ENCODE peak calls at places on chromosomes 6 and 20, in six cellular contexts. C is PC-9, G is A549, S is neuronal stem cell, Z is hepatocyte, A is fibroblast of lung. M is an unnamed sample.

GRCh38 chr6:150592377-150592995 is 7.2 kb upstream of the PLEKHG1 start:
- DNase-seq in C (no peak), Z (peak; percentile 32), S (no peak), A (no peak), G (no peak), M (no peak)

GRCh38 chr6:76518443-76518842 is 446.0 kb upstream of the IMPG1 start:
- DNase-seq in A (no peak), S (no peak), C (no peak), G (no peak), Z (no peak), M (no peak)

GRCh38 chr6:113488812-113489685 is 368.1 kb upstream of the MARCKS start:
- DNase-seq in C (no peak), S (no peak), Z (no peak), A (no peak), G (no peak), M (no peak)

GRCh38 chr6:158808918-158809678 is 10.1 kb downstream of the EZR start:
- DNase-seq in G (no peak), Z (no peak), A (peak; percentile 71), S (no peak), C (no peak), M (no peak)

GRCh38 chr6:73732845-73733675 is 37.1 kb downstream of the CD109 start:
- DNase-seq in Z (peak; percentile 77), C (peak; percentile 65), A (peak; percentile 82), S (peak; percentile 75), G (peak; percentile 25), M (peak; percentile 68)

GRCh38 chr6:148874698-148875293 is 128.0 kb downstream of the UST start:
- DNase-seq in G (no peak), A (no peak), C (no peak), Z (no peak), S (peak; percentile 32), M (peak; percentile 31)

GRCh38 chr6:68026483-68026882 is 608.6 kb upstream of the ADGRB3 start:
- DNase-seq in S (no peak), Z (no peak), C (no peak), A (no peak), G (no peak), M (no peak)

GRCh38 chr6:68497927-68498326 is 137.2 kb upstream of the ADGRB3 start:
- DNase-seq in A (peak; percentile 70), C (no peak), S (no peak), G (no peak), Z (no peak), M (no peak)

GRCh38 chr20:19784511-19785172 is 26.6 kb downstream of the RIN2 start:
- DNase-seq in G (peak; percentile 68), C (peak; percentile 92), Z (peak; percentile 90), S (peak; percentile 66), A (peak; percentile 89), M (peak; percentile 76)

GRCh38 chr20:58102744-58103516 is 125.5 kb downstream of the ANKRD60 start:
- DNase-seq in Z (no peak), A (no peak), G (no peak), S (no peak), C (peak; percentile 64), M (no peak)

GRCh38 chr6:137188855-137189254 is 15.4 kb upstream of the IL22RA2 start:
- DNase-seq in G (no peak), S (peak; percentile 27), Z (no peak), C (no peak), A (peak; percentile 16), M (no peak)

GRCh38 chr20:17648782-17649730 is 33.0 kb downstream of the RRBP1 start:
- DNase-seq in Z (no peak), A (no peak), G (peak; percentile 62), C (peak; percentile 12), S (no peak), M (no peak)

GRCh38 chr20:41192575-41192974 is 55.2 kb downstream of the PLCG1 start:
- DNase-seq in Z (no peak), A (no peak), C (no peak), G (no peak), S (no peak), M (no peak)

GRCh38 chr6:39169448-39170344 is 54.7 kb upstream of the SAYSD1 start:
- DNase-seq in S (no peak), G (no peak), C (peak; percentile 95), Z (no peak), A (no peak), M (no peak)

GRCh38 chr6:3489032-3489757 is 32.3 kb upstream of the SLC22A23 start:
- DNase-seq in A (no peak), C (no peak), Z (no peak), S (no peak), G (no peak), M (no peak)

GRCh38 chr6:1129141-1129540 is 182.8 kb upstream of the FOXQ1 start:
- DNase-seq in A (peak; percentile 65), G (no peak), Z (no peak), S (no peak), C (no peak), M (peak; percentile 44)

GRCh38 chr6:107231243-107231642 is 115.9 kb upstream of the BEND3 start:
- DNase-seq in S (no peak), G (no peak), C (no peak), Z (no peak), A (no peak), M (no peak)

GRCh38 chr20:54340667-54341081 is 132.8 kb downstream of the PFDN4 start:
- DNase-seq in C (no peak), Z (no peak), A (peak; percentile 82), G (no peak), S (no peak), M (no peak)

GRCh38 chr6:169233832-169234231 is 19.8 kb downstream of the THBS2 start:
- DNase-seq in A (no peak), C (no peak), Z (no peak), G (no peak), S (no peak), M (no peak)

GRCh38 chr6:115706981-115707380 is 353.7 kb downstream of the FRK start:
- DNase-seq in G (no peak), C (no peak), A (no peak), Z (no peak), S (no peak), M (no peak)

GRCh38 chr6:169965657-169966311 is 214.4 kb downstream of the ERMARD start:
- DNase-seq in G (no peak), A (no peak), C (no peak), Z (no peak), S (no peak), M (peak; percentile 1)

GRCh38 chr20:36246410-36246809 is 10.1 kb downstream of the AAR2 start:
- DNase-seq in S (no peak), G (no peak), Z (no peak), C (no peak), A (no peak), M (no peak)

GRCh38 chr20:36240076-36240475 is 3.8 kb downstream of the AAR2 start:
- DNase-seq in A (no peak), Z (no peak), G (no peak), C (no peak), S (no peak), M (no peak)

GRCh38 chr20:36238760-36239159 is 2.5 kb downstream of the AAR2 start:
- DNase-seq in Z (no peak), A (no peak), C (no peak), G (no peak), S (no peak), M (no peak)

GRCh38 chr20:36241678-36242077 is 5.4 kb downstream of the AAR2 start:
- DNase-seq in A (no peak), S (no peak), Z (no peak), C (no peak), G (no peak), M (no peak)

DNA sequence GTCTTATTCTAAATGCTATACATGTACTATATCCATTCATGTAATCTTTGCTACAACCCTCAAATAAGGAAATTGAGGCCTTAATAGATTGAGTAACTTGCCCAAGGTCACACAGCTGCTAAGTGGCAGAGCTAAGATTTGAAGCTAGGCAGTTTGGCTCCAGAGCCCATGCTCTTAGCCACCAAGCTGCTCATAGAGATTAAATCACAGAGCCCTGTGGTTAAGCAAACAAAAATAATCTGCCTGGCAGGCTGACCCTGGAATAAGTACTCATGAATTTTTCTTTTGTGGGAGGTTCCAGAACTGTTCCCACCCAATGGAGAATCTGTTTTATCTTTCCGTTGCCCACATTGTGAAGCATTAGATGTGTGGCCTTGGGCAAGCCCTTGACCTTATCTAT is 7.4 kb downstream of the AAR2 start:
- DNase-seq in A (no peak), Z (no peak), C (no peak), G (no peak), S (no peak), M (no peak)
- H3K27ac ChIP-seq in A (no peak overlapping the region), Z (no peak overlapping the region), C (no peak overlapping the region), G (no peak overlapping the region), S (no peak overlapping the region), M (no peak overlapping the region)

DNA sequence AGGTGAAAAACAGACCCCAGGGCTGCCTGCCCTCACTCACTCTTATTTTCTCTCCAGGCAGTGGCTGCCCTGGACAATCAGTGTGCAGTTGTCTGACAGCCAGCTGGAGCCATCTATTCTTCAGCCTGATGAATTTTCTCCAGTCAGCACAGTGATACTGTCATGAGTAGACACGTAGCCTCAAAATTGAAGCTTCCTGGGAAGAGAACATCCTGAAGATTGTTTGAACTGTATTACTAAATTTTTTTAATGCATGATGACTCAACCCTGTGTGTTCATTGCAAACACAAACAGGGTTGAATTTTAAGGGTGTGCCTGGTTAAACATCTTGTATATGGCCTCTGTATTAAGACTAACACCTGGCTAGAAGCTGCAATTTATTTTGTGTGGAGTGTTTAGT is 49.8 kb upstream of the STXBP5 start:
- DNase-seq in Z (peak; percentile 24), S (no peak), A (peak; percentile 71), G (no peak), C (no peak), M (no peak)
- H3K27ac ChIP-seq in Z (peak overlapping the region; percentile 65), S (no peak overlapping the region), A (no peak overlapping the region), G (peak overlapping the region; percentile 73), C (peak overlapping the region; percentile 15), M (no peak overlapping the region)

GRCh38 chr6:147127587-147127986 is 76.6 kb upstream of the STXBP5 start:
- DNase-seq in S (no peak), C (no peak), A (no peak), Z (no peak), G (no peak), M (no peak)

GRCh38 chr6:147131728-147132127 is 72.5 kb upstream of the STXBP5 start:
- DNase-seq in G (no peak), A (peak; percentile 63), S (no peak), Z (peak; percentile 8), C (no peak), M (no peak)

GRCh38 chr6:147122823-147123222 is 81.4 kb upstream of the STXBP5 start:
- DNase-seq in A (no peak), Z (no peak), S (no peak), G (no peak), C (no peak), M (no peak)

GRCh38 chr6:147128056-147128455 is 76.2 kb upstream of the STXBP5 start:
- DNase-seq in Z (no peak), S (no peak), G (no peak), A (no peak), C (no peak), M (no peak)

DNA sequence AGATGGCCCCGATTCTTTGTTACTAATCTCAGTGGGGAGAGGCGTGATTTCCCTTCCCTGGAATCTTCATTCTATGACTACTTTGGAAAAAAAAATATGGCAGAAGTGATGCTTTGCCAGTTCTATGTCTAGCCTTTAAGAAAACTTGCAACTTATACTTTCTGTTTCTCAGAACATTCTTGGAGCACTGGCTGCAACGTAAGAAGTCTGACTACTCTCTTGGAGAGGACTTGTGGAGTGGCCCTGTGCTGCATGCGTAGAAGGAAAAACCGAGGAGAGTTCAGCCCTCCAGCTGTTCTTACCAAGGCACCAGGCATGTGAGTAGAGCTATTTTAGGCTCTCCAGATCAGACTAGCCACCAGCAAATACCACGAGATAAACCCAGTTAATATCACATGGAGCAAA is 77.6 kb upstream of the STXBP5 start:
- DNase-seq in Z (no peak), C (no peak), G (no peak), S (no peak), A (no peak), M (peak; percentile 54)
- H3K27ac ChIP-seq in Z (no peak overlapping the region), C (no peak overlapping the region), G (no peak overlapping the region), S (no peak overlapping the region), A (no peak overlapping the region), M (no peak overlapping the region)

GRCh38 chr20:38092260-38092857 is 58.8 kb downstream of the RPRD1B start:
- DNase-seq in C (no peak), S (no peak), Z (no peak), G (no peak), A (no peak), M (no peak)
- H3K27ac ChIP-seq in C (no peak overlapping the region), S (peak overlapping the region; percentile 29), Z (no peak overlapping the region), G (no peak overlapping the region), A (peak overlapping the region; percentile 1), M (peak overlapping the region; percentile 76)